ENCODE peak calls at places on chromosomes 6 and 20, in nine cellular contexts. One of them, this sample, is unnamed.

GRCh38 chr6:149719531-149719930 is 1.6 kb upstream of the LATS1 start:
- DNase-seq in fibroblast of pulmonary artery: no peak
- DNase-seq in gastrocnemius medialis: no peak
- DNase-seq in astrocyte: no peak
- DNase-seq in MCF 10A: no peak
- DNase-seq in AG04450: no peak
- DNase-seq in brain microvascular endothelial cell: no peak
- DNase-seq in lower leg skin: no peak
- DNase-seq in spleen: no peak
- DNase-seq in this sample: no peak

GRCh38 chr6:168908887-168909286 is 344.8 kb downstream of the THBS2 start:
- DNase-seq in fibroblast of pulmonary artery: peak; percentile 75
- DNase-seq in gastrocnemius medialis: no peak
- DNase-seq in astrocyte: peak; percentile 71
- DNase-seq in MCF 10A: peak; percentile 23
- DNase-seq in AG04450: peak; percentile 27
- DNase-seq in brain microvascular endothelial cell: peak; percentile 54
- DNase-seq in lower leg skin: no peak
- DNase-seq in spleen: no peak
- DNase-seq in this sample: peak; percentile 50

GRCh38 chr6:81465859-81466258 is 286.6 kb downstream of the TENT5A start:
- DNase-seq in fibroblast of pulmonary artery: peak; percentile 52
- DNase-seq in gastrocnemius medialis: no peak
- DNase-seq in astrocyte: no peak
- DNase-seq in MCF 10A: peak; percentile 49
- DNase-seq in AG04450: no peak
- DNase-seq in brain microvascular endothelial cell: peak; percentile 12
- DNase-seq in lower leg skin: no peak
- DNase-seq in spleen: no peak
- DNase-seq in this sample: peak; percentile 15

GRCh38 chr6:41343641-41344187 is 8.3 kb downstream of the NCR2 start:
- DNase-seq in fibroblast of pulmonary artery: no peak
- DNase-seq in gastrocnemius medialis: no peak
- DNase-seq in astrocyte: no peak
- DNase-seq in MCF 10A: no peak
- DNase-seq in AG04450: no peak
- DNase-seq in brain microvascular endothelial cell: no peak
- DNase-seq in lower leg skin: no peak
- DNase-seq in spleen: no peak
- DNase-seq in this sample: no peak

GRCh38 chr6:9292975-9293374 is 857.6 kb upstream of the SLC35B3 start:
- DNase-seq in fibroblast of pulmonary artery: peak; percentile 3
- DNase-seq in gastrocnemius medialis: no peak
- DNase-seq in astrocyte: peak; percentile 80
- DNase-seq in MCF 10A: no peak
- DNase-seq in AG04450: no peak
- DNase-seq in brain microvascular endothelial cell: peak; percentile 2
- DNase-seq in lower leg skin: no peak
- DNase-seq in spleen: no peak
- DNase-seq in this sample: no peak

GRCh38 chr6:53264915-53265615 is 83.7 kb downstream of the ELOVL5 start:
- DNase-seq in fibroblast of pulmonary artery: no peak
- DNase-seq in gastrocnemius medialis: no peak
- DNase-seq in astrocyte: no peak
- DNase-seq in MCF 10A: no peak
- DNase-seq in AG04450: no peak
- DNase-seq in brain microvascular endothelial cell: no peak
- DNase-seq in lower leg skin: no peak
- DNase-seq in spleen: no peak
- DNase-seq in this sample: no peak

GRCh38 chr6:165245716-165246115 is 63.7 kb downstream of the C6orf118 start:
- DNase-seq in fibroblast of pulmonary artery: peak; percentile 23
- DNase-seq in gastrocnemius medialis: no peak
- DNase-seq in astrocyte: peak; percentile 2
- DNase-seq in MCF 10A: no peak
- DNase-seq in AG04450: no peak
- DNase-seq in brain microvascular endothelial cell: no peak
- DNase-seq in lower leg skin: no peak
- DNase-seq in spleen: no peak
- DNase-seq in this sample: no peak

GRCh38 chr6:82738773-82739172 is 326.9 kb downstream of the UBE3D start:
- DNase-seq in fibroblast of pulmonary artery: no peak
- DNase-seq in gastrocnemius medialis: no peak
- DNase-seq in astrocyte: no peak
- DNase-seq in MCF 10A: no peak
- DNase-seq in AG04450: no peak
- DNase-seq in brain microvascular endothelial cell: no peak
- DNase-seq in lower leg skin: no peak
- DNase-seq in spleen: no peak
- DNase-seq in this sample: no peak

GRCh38 chr20:49622243-49622642 is 54.3 kb upstream of the PTGIS start:
- DNase-seq in fibroblast of pulmonary artery: no peak
- DNase-seq in gastrocnemius medialis: no peak
- DNase-seq in astrocyte: no peak
- DNase-seq in MCF 10A: no peak
- DNase-seq in AG04450: no peak
- DNase-seq in brain microvascular endothelial cell: no peak
- DNase-seq in lower leg skin: no peak
- DNase-seq in spleen: no peak
- DNase-seq in this sample: no peak

GRCh38 chr20:36399147-36399968 is 93.2 kb downstream of the DLGAP4 start:
- DNase-seq in fibroblast of pulmonary artery: peak; percentile 41
- DNase-seq in gastrocnemius medialis: no peak
- DNase-seq in astrocyte: no peak
- DNase-seq in MCF 10A: peak; percentile 56
- DNase-seq in AG04450: no peak
- DNase-seq in brain microvascular endothelial cell: peak; percentile 33
- DNase-seq in lower leg skin: no peak
- DNase-seq in spleen: no peak
- DNase-seq in this sample: no peak

GRCh38 chr20:9627219-9627618 is 112.8 kb downstream of the LAMP5 start:
- DNase-seq in fibroblast of pulmonary artery: no peak
- DNase-seq in gastrocnemius medialis: no peak
- DNase-seq in astrocyte: no peak
- DNase-seq in MCF 10A: no peak
- DNase-seq in AG04450: no peak
- DNase-seq in brain microvascular endothelial cell: no peak
- DNase-seq in lower leg skin: no peak
- DNase-seq in spleen: no peak
- DNase-seq in this sample: no peak

GRCh38 chr6:2149370-2150006 is 95.9 kb downstream of the GMDS start:
- DNase-seq in fibroblast of pulmonary artery: no peak
- DNase-seq in gastrocnemius medialis: no peak
- DNase-seq in astrocyte: no peak
- DNase-seq in MCF 10A: no peak
- DNase-seq in AG04450: no peak
- DNase-seq in brain microvascular endothelial cell: no peak
- DNase-seq in lower leg skin: no peak
- DNase-seq in spleen: no peak
- DNase-seq in this sample: no peak

GRCh38 chr6:17673543-17674254 is 33.0 kb downstream of the NUP153 start:
- DNase-seq in fibroblast of pulmonary artery: no peak
- DNase-seq in gastrocnemius medialis: no peak
- DNase-seq in astrocyte: no peak
- DNase-seq in MCF 10A: no peak
- DNase-seq in AG04450: no peak
- DNase-seq in brain microvascular endothelial cell: no peak
- DNase-seq in lower leg skin: no peak
- DNase-seq in spleen: no peak
- DNase-seq in this sample: no peak

GRCh38 chr6:15447546-15448232 is 201.8 kb downstream of the JARID2 start:
- DNase-seq in fibroblast of pulmonary artery: no peak
- DNase-seq in gastrocnemius medialis: no peak
- DNase-seq in astrocyte: no peak
- DNase-seq in MCF 10A: no peak
- DNase-seq in AG04450: no peak
- DNase-seq in brain microvascular endothelial cell: no peak
- DNase-seq in lower leg skin: peak; percentile 59
- DNase-seq in spleen: no peak
- DNase-seq in this sample: no peak

GRCh38 chr6:15443119-15443518 is 197.2 kb downstream of the JARID2 start:
- DNase-seq in fibroblast of pulmonary artery: peak; percentile 86
- DNase-seq in gastrocnemius medialis: no peak
- DNase-seq in astrocyte: peak; percentile 92
- DNase-seq in MCF 10A: peak; percentile 69
- DNase-seq in AG04450: peak; percentile 72
- DNase-seq in brain microvascular endothelial cell: peak; percentile 69
- DNase-seq in lower leg skin: no peak
- DNase-seq in spleen: no peak
- DNase-seq in this sample: peak; percentile 79

GRCh38 chr6:15444081-15444731 is 198.3 kb downstream of the JARID2 start:
- DNase-seq in fibroblast of pulmonary artery: no peak
- DNase-seq in gastrocnemius medialis: no peak
- DNase-seq in astrocyte: no peak
- DNase-seq in MCF 10A: no peak
- DNase-seq in AG04450: peak; percentile 59
- DNase-seq in brain microvascular endothelial cell: no peak
- DNase-seq in lower leg skin: no peak
- DNase-seq in spleen: no peak
- DNase-seq in this sample: no peak

GRCh38 chr6:15442467-15442866 is 196.6 kb downstream of the JARID2 start:
- DNase-seq in fibroblast of pulmonary artery: no peak
- DNase-seq in gastrocnemius medialis: no peak
- DNase-seq in astrocyte: no peak
- DNase-seq in MCF 10A: no peak
- DNase-seq in AG04450: no peak
- DNase-seq in brain microvascular endothelial cell: no peak
- DNase-seq in lower leg skin: no peak
- DNase-seq in spleen: no peak
- DNase-seq in this sample: no peak

GRCh38 chr6:15444881-15445280 is 199.0 kb downstream of the JARID2 start:
- DNase-seq in fibroblast of pulmonary artery: no peak
- DNase-seq in gastrocnemius medialis: no peak
- DNase-seq in astrocyte: no peak
- DNase-seq in MCF 10A: no peak
- DNase-seq in AG04450: no peak
- DNase-seq in brain microvascular endothelial cell: no peak
- DNase-seq in lower leg skin: peak; percentile 43
- DNase-seq in spleen: no peak
- DNase-seq in this sample: no peak
- TF ChIP-seq CTCF in fibroblast of pulmonary artery: no peak
- TF ChIP-seq CTCF in gastrocnemius medialis: no peak
- TF ChIP-seq CTCF in astrocyte: no peak
- TF ChIP-seq CTCF in MCF 10A: no peak
- TF ChIP-seq CTCF in AG04450: no peak
- TF ChIP-seq CTCF in brain microvascular endothelial cell: peak; percentile 16
- TF ChIP-seq CTCF in lower leg skin: no peak
- TF ChIP-seq CTCF in spleen: no peak
- TF ChIP-seq CTCF in this sample: no peak

DNA sequence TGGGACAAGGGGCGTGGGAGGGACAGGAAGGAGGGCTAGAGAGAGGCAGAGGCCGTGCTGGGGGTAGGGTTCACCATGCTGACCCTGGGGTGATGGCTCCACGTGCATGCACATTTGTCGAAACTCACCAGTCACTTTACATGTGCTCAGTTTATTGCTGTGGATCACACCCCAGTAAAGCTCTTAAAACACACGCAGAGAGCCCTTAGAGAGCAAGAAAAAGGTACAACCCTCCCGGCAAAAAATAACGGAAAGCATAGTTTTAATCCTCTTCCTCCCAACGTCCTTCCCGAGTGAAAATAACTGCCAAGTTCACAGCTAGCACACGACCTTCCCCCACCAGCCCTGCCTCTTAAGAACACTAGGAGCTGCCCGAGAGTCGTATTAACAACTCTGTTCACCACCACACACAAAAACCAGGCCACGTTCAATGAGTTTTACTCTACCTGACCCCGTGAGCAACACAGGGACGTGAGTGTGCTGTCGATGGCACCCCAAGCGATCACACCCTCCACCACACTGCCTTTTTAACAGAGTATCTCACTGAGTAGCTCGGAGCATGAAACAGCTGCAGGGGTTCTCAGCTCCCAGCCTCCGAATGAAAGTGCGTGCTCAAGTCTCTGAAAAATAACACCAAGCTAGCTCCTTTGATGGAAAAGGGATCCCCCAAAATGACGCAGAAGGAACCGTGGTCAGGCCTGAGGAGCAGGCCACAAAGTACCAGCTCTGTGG is 39.7 kb downstream of the TAF4 start:
- DNase-seq in fibroblast of pulmonary artery: peak; percentile 82
- DNase-seq in gastrocnemius medialis: no peak
- DNase-seq in astrocyte: peak; percentile 20
- DNase-seq in MCF 10A: no peak
- DNase-seq in AG04450: peak; percentile 20
- DNase-seq in brain microvascular endothelial cell: peak; percentile 47
- DNase-seq in lower leg skin: no peak
- DNase-seq in spleen: no peak
- DNase-seq in this sample: peak; percentile 65
- TF ChIP-seq CTCF in fibroblast of pulmonary artery: peak; percentile 93
- TF ChIP-seq CTCF in gastrocnemius medialis: peak; percentile 36
- TF ChIP-seq CTCF in astrocyte: peak; percentile 61
- TF ChIP-seq CTCF in MCF 10A: no peak
- TF ChIP-seq CTCF in AG04450: peak; percentile 78
- TF ChIP-seq CTCF in brain microvascular endothelial cell: peak; percentile 90
- TF ChIP-seq CTCF in lower leg skin: no peak
- TF ChIP-seq CTCF in spleen: peak; percentile 66
- TF ChIP-seq CTCF in this sample: peak; percentile 67

GRCh38 chr6:30116724-30117123 is 3.8 kb upstream of the TRIM31 start:
- DNase-seq in fibroblast of pulmonary artery: no peak
- DNase-seq in gastrocnemius medialis: no peak
- DNase-seq in astrocyte: no peak
- DNase-seq in MCF 10A: no peak
- DNase-seq in AG04450: no peak
- DNase-seq in brain microvascular endothelial cell: no peak
- DNase-seq in lower leg skin: no peak
- DNase-seq in spleen: no peak
- DNase-seq in this sample: no peak
- TF ChIP-seq CTCF in fibroblast of pulmonary artery: no peak
- TF ChIP-seq CTCF in gastrocnemius medialis: no peak
- TF ChIP-seq CTCF in astrocyte: no peak
- TF ChIP-seq CTCF in MCF 10A: no peak
- TF ChIP-seq CTCF in AG04450: peak; percentile 14
- TF ChIP-seq CTCF in brain microvascular endothelial cell: peak; percentile 22
- TF ChIP-seq CTCF in lower leg skin: no peak
- TF ChIP-seq CTCF in spleen: no peak
- TF ChIP-seq CTCF in this sample: peak; percentile 62

DNA sequence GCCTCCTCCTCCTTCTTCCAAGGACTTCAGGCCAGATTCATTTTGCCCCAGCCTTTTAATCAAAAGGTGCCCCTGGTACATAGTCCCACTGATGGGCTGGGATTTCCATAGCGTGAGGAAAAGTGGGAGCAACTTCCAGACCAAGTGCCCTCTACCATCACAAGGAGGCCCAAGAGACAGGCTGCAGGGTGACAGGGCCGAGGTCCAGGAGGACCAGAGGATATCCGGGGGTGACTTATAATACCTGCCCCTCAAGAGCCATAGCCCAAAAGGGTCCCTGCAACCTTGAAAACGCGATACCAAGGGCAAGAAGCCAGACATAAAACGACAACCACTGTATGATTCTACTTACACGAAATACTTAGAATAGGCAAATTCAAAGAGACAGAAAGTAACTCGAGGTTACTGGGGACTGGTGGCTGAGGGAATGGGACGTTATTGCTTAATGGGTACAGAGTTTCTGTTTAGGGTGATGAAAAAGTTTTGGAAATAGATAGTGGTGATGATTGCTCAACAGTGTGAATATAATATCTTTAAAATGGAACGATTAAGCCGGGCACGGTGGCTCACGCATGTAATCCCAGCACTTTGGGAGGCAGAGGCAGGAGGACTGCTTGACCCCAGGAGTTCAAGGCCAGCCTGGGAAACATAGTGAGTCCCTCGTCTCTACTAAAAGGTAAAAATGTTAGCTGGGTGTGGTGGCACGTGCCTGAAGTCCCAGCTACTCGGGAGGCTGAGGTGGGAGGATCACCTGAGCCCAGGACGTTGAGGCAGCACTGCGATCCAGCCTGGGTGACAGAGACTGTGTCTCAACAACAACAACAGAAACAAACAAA is 71.9 kb downstream of the NOL4L start:
- DNase-seq in fibroblast of pulmonary artery: no peak
- DNase-seq in gastrocnemius medialis: no peak
- DNase-seq in astrocyte: no peak
- DNase-seq in MCF 10A: no peak
- DNase-seq in AG04450: no peak
- DNase-seq in brain microvascular endothelial cell: no peak
- DNase-seq in lower leg skin: no peak
- DNase-seq in spleen: no peak
- DNase-seq in this sample: no peak
- TF ChIP-seq CTCF in fibroblast of pulmonary artery: no peak
- TF ChIP-seq CTCF in gastrocnemius medialis: no peak
- TF ChIP-seq CTCF in astrocyte: no peak
- TF ChIP-seq CTCF in MCF 10A: no peak
- TF ChIP-seq CTCF in AG04450: no peak
- TF ChIP-seq CTCF in brain microvascular endothelial cell: no peak
- TF ChIP-seq CTCF in lower leg skin: no peak
- TF ChIP-seq CTCF in spleen: no peak
- TF ChIP-seq CTCF in this sample: no peak

This sample was measured in HFFc6.